ENCODE peak calls at places on chromosome 1, in four cellular contexts. One of them, this sample, is unnamed.

GRCh38 chr1:161258439-161259386 is at the start of gene PCP4L1:
- DNase-seq in activated T-cell treated with anti-CD3 and anti-CD28 coated beads, Interleukin-2, amount 50 U/mL, for 72 hours: peak; percentile 66
- DNase-seq in AG10803: peak; percentile 29
- DNase-seq in AML-193: no peak
- DNase-seq in this sample: peak; percentile 79

GRCh38 chr1:18238190-18238589 is 130.6 kb downstream of the IGSF21 start:
- DNase-seq in activated T-cell treated with anti-CD3 and anti-CD28 coated beads, Interleukin-2, amount 50 U/mL, for 72 hours: no peak
- DNase-seq in AG10803: no peak
- DNase-seq in AML-193: no peak
- DNase-seq in this sample: no peak

GRCh38 chr1:184648160-184648855 is 106.3 kb downstream of the EDEM3 start:
- DNase-seq in activated T-cell treated with anti-CD3 and anti-CD28 coated beads, Interleukin-2, amount 50 U/mL, for 72 hours: no peak
- DNase-seq in AG10803: no peak
- DNase-seq in AML-193: no peak
- DNase-seq in this sample: no peak

GRCh38 chr1:64231153-64231552 is 27.7 kb downstream of the UBE2U start:
- DNase-seq in activated T-cell treated with anti-CD3 and anti-CD28 coated beads, Interleukin-2, amount 50 U/mL, for 72 hours: no peak
- DNase-seq in AG10803: no peak
- DNase-seq in AML-193: no peak
- DNase-seq in this sample: no peak

GRCh38 chr1:230291731-230292620 is 134.2 kb downstream of the PGBD5 start:
- DNase-seq in activated T-cell treated with anti-CD3 and anti-CD28 coated beads, Interleukin-2, amount 50 U/mL, for 72 hours: no peak
- DNase-seq in AG10803: no peak
- DNase-seq in AML-193: no peak
- DNase-seq in this sample: peak; percentile 56

GRCh38 chr1:7470904-7471638 is 300.0 kb upstream of the VAMP3 start:
- DNase-seq in activated T-cell treated with anti-CD3 and anti-CD28 coated beads, Interleukin-2, amount 50 U/mL, for 72 hours: no peak
- DNase-seq in AG10803: peak; percentile 98
- DNase-seq in AML-193: no peak
- DNase-seq in this sample: no peak

GRCh38 chr1:87155648-87156047 is 173.0 kb upstream of the LMO4 start:
- DNase-seq in activated T-cell treated with anti-CD3 and anti-CD28 coated beads, Interleukin-2, amount 50 U/mL, for 72 hours: no peak
- DNase-seq in AG10803: no peak
- DNase-seq in AML-193: no peak
- DNase-seq in this sample: no peak

GRCh38 chr1:181482521-181483083 is 715 bp upstream of the CACNA1E start:
- DNase-seq in activated T-cell treated with anti-CD3 and anti-CD28 coated beads, Interleukin-2, amount 50 U/mL, for 72 hours: peak; percentile 55
- DNase-seq in AG10803: peak; percentile 9
- DNase-seq in AML-193: no peak
- DNase-seq in this sample: peak; percentile 26

GRCh38 chr1:115771094-115771846 is 2.8 kb upstream of the CASQ2 start:
- DNase-seq in activated T-cell treated with anti-CD3 and anti-CD28 coated beads, Interleukin-2, amount 50 U/mL, for 72 hours: no peak
- DNase-seq in AG10803: no peak
- DNase-seq in AML-193: no peak
- DNase-seq in this sample: no peak